ENCODE peak calls at places on chromosomes 12 and 14, in ten cellular contexts. One of them, this sample, is unnamed. For H3K4me1, the result is how much of the 10 kb centered on the place peaks cover.

GRCh38 chr14:96275182-96276112 is 19.4 kb downstream of the BDKRB1 start:
- DNase-seq in CD8-positive, alpha-beta T cell: peak
- DNase-seq in heart left ventricle: peak
- DNase-seq in lower lobe of right lung: peak
- DNase-seq in left ventricle myocardium inferior: peak
- DNase-seq in mammary epithelial cell: peak
- DNase-seq in stomach: peak
- DNase-seq in tibial artery: peak
- DNase-seq in neural progenitor cell: peak
- DNase-seq in right lobe of liver: peak
- DNase-seq in this sample: peak

GRCh38 chr12:84919271-84919670 is 6.7 kb upstream of the SLC6A15 start:
- DNase-seq in CD8-positive, alpha-beta T cell: no peak
- DNase-seq in heart left ventricle: no peak
- DNase-seq in lower lobe of right lung: no peak
- DNase-seq in left ventricle myocardium inferior: no peak
- DNase-seq in mammary epithelial cell: peak
- DNase-seq in stomach: no peak
- DNase-seq in tibial artery: no peak
- DNase-seq in neural progenitor cell: no peak
- DNase-seq in right lobe of liver: no peak
- DNase-seq in this sample: no peak

GRCh38 chr12:75862692-75863471 is 168.7 kb downstream of the PHLDA1 start:
- DNase-seq in CD8-positive, alpha-beta T cell: no peak
- DNase-seq in heart left ventricle: no peak
- DNase-seq in lower lobe of right lung: no peak
- DNase-seq in left ventricle myocardium inferior: no peak
- DNase-seq in mammary epithelial cell: peak
- DNase-seq in stomach: no peak
- DNase-seq in tibial artery: no peak
- DNase-seq in neural progenitor cell: no peak
- DNase-seq in right lobe of liver: no peak
- DNase-seq in this sample: no peak

GRCh38 chr12:89889051-89889450 is 180.4 kb upstream of the ATP2B1 start:
- DNase-seq in CD8-positive, alpha-beta T cell: no peak
- DNase-seq in heart left ventricle: no peak
- DNase-seq in lower lobe of right lung: no peak
- DNase-seq in left ventricle myocardium inferior: no peak
- DNase-seq in mammary epithelial cell: peak
- DNase-seq in stomach: no peak
- DNase-seq in tibial artery: no peak
- DNase-seq in neural progenitor cell: no peak
- DNase-seq in right lobe of liver: no peak
- DNase-seq in this sample: no peak

GRCh38 chr12:27627123-27627835 is 69.0 kb upstream of the REP15 start:
- DNase-seq in CD8-positive, alpha-beta T cell: no peak
- DNase-seq in heart left ventricle: no peak
- DNase-seq in lower lobe of right lung: no peak
- DNase-seq in left ventricle myocardium inferior: no peak
- DNase-seq in mammary epithelial cell: peak
- DNase-seq in stomach: no peak
- DNase-seq in tibial artery: peak
- DNase-seq in neural progenitor cell: no peak
- DNase-seq in right lobe of liver: no peak
- DNase-seq in this sample: no peak

GRCh38 chr12:131379758-131380157 is 331.1 kb upstream of the SFSWAP start:
- DNase-seq in CD8-positive, alpha-beta T cell: no peak
- DNase-seq in heart left ventricle: no peak
- DNase-seq in lower lobe of right lung: no peak
- DNase-seq in left ventricle myocardium inferior: no peak
- DNase-seq in mammary epithelial cell: no peak
- DNase-seq in stomach: no peak
- DNase-seq in tibial artery: no peak
- DNase-seq in neural progenitor cell: peak
- DNase-seq in right lobe of liver: no peak
- DNase-seq in this sample: no peak

GRCh38 chr12:5456906-5457305 is 25.0 kb downstream of the NTF3 start:
- DNase-seq in CD8-positive, alpha-beta T cell: no peak
- DNase-seq in heart left ventricle: no peak
- DNase-seq in lower lobe of right lung: no peak
- DNase-seq in left ventricle myocardium inferior: no peak
- DNase-seq in mammary epithelial cell: no peak
- DNase-seq in stomach: no peak
- DNase-seq in tibial artery: peak
- DNase-seq in neural progenitor cell: no peak
- DNase-seq in right lobe of liver: no peak
- DNase-seq in this sample: no peak

GRCh38 chr14:99938376-99938775 is 126.8 kb upstream of the EVL start:
- DNase-seq in CD8-positive, alpha-beta T cell: no peak
- DNase-seq in heart left ventricle: no peak
- DNase-seq in lower lobe of right lung: no peak
- DNase-seq in left ventricle myocardium inferior: no peak
- DNase-seq in mammary epithelial cell: no peak
- DNase-seq in stomach: no peak
- DNase-seq in tibial artery: no peak
- DNase-seq in neural progenitor cell: no peak
- DNase-seq in right lobe of liver: peak
- DNase-seq in this sample: no peak

GRCh38 chr14:79279645-79280399 is 931.5 kb downstream of the DIO2 start:
- DNase-seq in CD8-positive, alpha-beta T cell: no peak
- DNase-seq in heart left ventricle: no peak
- DNase-seq in lower lobe of right lung: peak
- DNase-seq in left ventricle myocardium inferior: no peak
- DNase-seq in mammary epithelial cell: peak
- DNase-seq in stomach: peak
- DNase-seq in tibial artery: no peak
- DNase-seq in neural progenitor cell: peak
- DNase-seq in right lobe of liver: no peak
- DNase-seq in this sample: no peak

GRCh38 chr12:88578821-88579518 is 1.3 kb downstream of the KITLG start:
- DNase-seq in CD8-positive, alpha-beta T cell: no peak
- DNase-seq in heart left ventricle: no peak
- DNase-seq in lower lobe of right lung: no peak
- DNase-seq in left ventricle myocardium inferior: no peak
- DNase-seq in mammary epithelial cell: peak
- DNase-seq in stomach: no peak
- DNase-seq in tibial artery: no peak
- DNase-seq in neural progenitor cell: peak
- DNase-seq in right lobe of liver: no peak
- DNase-seq in this sample: no peak

GRCh38 chr12:43107401-43107800 is 444.6 kb downstream of the ADAMTS20 start:
- DNase-seq in CD8-positive, alpha-beta T cell: no peak
- DNase-seq in heart left ventricle: no peak
- DNase-seq in lower lobe of right lung: no peak
- DNase-seq in left ventricle myocardium inferior: no peak
- DNase-seq in mammary epithelial cell: no peak
- DNase-seq in stomach: no peak
- DNase-seq in tibial artery: no peak
- DNase-seq in neural progenitor cell: no peak
- DNase-seq in right lobe of liver: no peak
- DNase-seq in this sample: no peak

GRCh38 chr12:5524116-5524768 is 92.3 kb downstream of the NTF3 start:
- DNase-seq in CD8-positive, alpha-beta T cell: no peak
- DNase-seq in heart left ventricle: no peak
- DNase-seq in lower lobe of right lung: no peak
- DNase-seq in left ventricle myocardium inferior: no peak
- DNase-seq in mammary epithelial cell: no peak
- DNase-seq in stomach: no peak
- DNase-seq in tibial artery: no peak
- DNase-seq in neural progenitor cell: no peak
- DNase-seq in right lobe of liver: no peak
- DNase-seq in this sample: no peak

GRCh38 chr12:103495783-103496456 is at the start of gene C12orf42:
- DNase-seq in CD8-positive, alpha-beta T cell: peak
- DNase-seq in heart left ventricle: no peak
- DNase-seq in lower lobe of right lung: peak
- DNase-seq in left ventricle myocardium inferior: no peak
- DNase-seq in mammary epithelial cell: peak
- DNase-seq in stomach: no peak
- DNase-seq in tibial artery: no peak
- DNase-seq in neural progenitor cell: peak
- DNase-seq in right lobe of liver: no peak
- DNase-seq in this sample: peak

GRCh38 chr14:100731846-100732765 is 5.4 kb downstream of the DLK1 start:
- DNase-seq in CD8-positive, alpha-beta T cell: no peak
- DNase-seq in heart left ventricle: peak
- DNase-seq in lower lobe of right lung: no peak
- DNase-seq in left ventricle myocardium inferior: no peak
- DNase-seq in mammary epithelial cell: no peak
- DNase-seq in stomach: no peak
- DNase-seq in tibial artery: no peak
- DNase-seq in neural progenitor cell: no peak
- DNase-seq in right lobe of liver: peak
- DNase-seq in this sample: no peak

GRCh38 chr12:27549801-27550652 is 26.0 kb downstream of the PPFIBP1 start:
- DNase-seq in CD8-positive, alpha-beta T cell: no peak
- DNase-seq in heart left ventricle: peak
- DNase-seq in lower lobe of right lung: peak
- DNase-seq in left ventricle myocardium inferior: peak
- DNase-seq in mammary epithelial cell: peak
- DNase-seq in stomach: peak
- DNase-seq in tibial artery: peak
- DNase-seq in neural progenitor cell: no peak
- DNase-seq in right lobe of liver: peak
- DNase-seq in this sample: peak

GRCh38 chr14:103030741-103031565 is 26.4 kb downstream of the CDC42BPB start:
- DNase-seq in CD8-positive, alpha-beta T cell: no peak
- DNase-seq in heart left ventricle: no peak
- DNase-seq in lower lobe of right lung: no peak
- DNase-seq in left ventricle myocardium inferior: no peak
- DNase-seq in mammary epithelial cell: no peak
- DNase-seq in stomach: no peak
- DNase-seq in tibial artery: no peak
- DNase-seq in neural progenitor cell: no peak
- DNase-seq in right lobe of liver: no peak
- DNase-seq in this sample: no peak
- H3K4me3 ChIP-seq in CD8-positive, alpha-beta T cell: no peak
- H3K4me3 ChIP-seq in heart left ventricle: no peak
- H3K4me3 ChIP-seq in lower lobe of right lung: no peak
- H3K4me3 ChIP-seq in left ventricle myocardium inferior: no peak
- H3K4me3 ChIP-seq in mammary epithelial cell: no peak
- H3K4me3 ChIP-seq in stomach: no peak
- H3K4me3 ChIP-seq in tibial artery: no peak
- H3K4me3 ChIP-seq in neural progenitor cell: no peak
- H3K4me3 ChIP-seq in right lobe of liver: no peak
- H3K4me3 ChIP-seq in this sample: no peak

DNA sequence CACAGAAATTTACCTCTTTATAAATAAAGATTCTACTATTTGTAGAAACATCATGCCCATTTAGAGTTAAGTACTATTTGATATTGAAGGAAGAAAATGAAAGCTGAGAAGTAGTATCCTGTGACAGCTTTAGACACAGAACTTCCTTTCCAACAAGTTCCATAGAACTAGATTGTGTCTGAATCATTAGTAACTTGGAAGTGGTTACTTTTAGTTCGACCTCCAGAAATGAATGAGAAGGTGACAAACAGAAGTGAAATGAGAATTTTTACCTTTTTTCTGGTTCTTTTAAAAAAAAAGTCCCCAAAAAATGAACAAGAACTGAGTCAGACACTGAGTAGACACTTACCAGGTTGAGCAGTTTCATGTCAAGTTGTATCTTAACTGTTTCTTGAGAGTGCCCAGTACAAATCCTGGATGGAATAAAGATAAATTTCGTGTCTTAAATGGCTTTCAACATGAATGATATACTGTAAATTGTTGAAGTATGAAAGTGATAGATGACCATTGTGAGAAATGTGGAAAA is 3.1 kb downstream of the ATP6V0A2 start:
- DNase-seq in CD8-positive, alpha-beta T cell: no peak
- DNase-seq in heart left ventricle: no peak
- DNase-seq in lower lobe of right lung: no peak
- DNase-seq in left ventricle myocardium inferior: no peak
- DNase-seq in mammary epithelial cell: no peak
- DNase-seq in stomach: no peak
- DNase-seq in tibial artery: no peak
- DNase-seq in neural progenitor cell: no peak
- DNase-seq in right lobe of liver: no peak
- DNase-seq in this sample: no peak
- H3K4me1 ChIP-seq in CD8-positive, alpha-beta T cell: under half
- H3K4me1 ChIP-seq in heart left ventricle: under half
- H3K4me1 ChIP-seq in lower lobe of right lung: under half
- H3K4me1 ChIP-seq in left ventricle myocardium inferior: half or more
- H3K4me1 ChIP-seq in mammary epithelial cell: under half
- H3K4me1 ChIP-seq in stomach: under half
- H3K4me1 ChIP-seq in tibial artery: under half
- H3K4me1 ChIP-seq in neural progenitor cell: under half
- H3K4me1 ChIP-seq in right lobe of liver: under half
- H3K4me1 ChIP-seq in this sample: under half

DNA sequence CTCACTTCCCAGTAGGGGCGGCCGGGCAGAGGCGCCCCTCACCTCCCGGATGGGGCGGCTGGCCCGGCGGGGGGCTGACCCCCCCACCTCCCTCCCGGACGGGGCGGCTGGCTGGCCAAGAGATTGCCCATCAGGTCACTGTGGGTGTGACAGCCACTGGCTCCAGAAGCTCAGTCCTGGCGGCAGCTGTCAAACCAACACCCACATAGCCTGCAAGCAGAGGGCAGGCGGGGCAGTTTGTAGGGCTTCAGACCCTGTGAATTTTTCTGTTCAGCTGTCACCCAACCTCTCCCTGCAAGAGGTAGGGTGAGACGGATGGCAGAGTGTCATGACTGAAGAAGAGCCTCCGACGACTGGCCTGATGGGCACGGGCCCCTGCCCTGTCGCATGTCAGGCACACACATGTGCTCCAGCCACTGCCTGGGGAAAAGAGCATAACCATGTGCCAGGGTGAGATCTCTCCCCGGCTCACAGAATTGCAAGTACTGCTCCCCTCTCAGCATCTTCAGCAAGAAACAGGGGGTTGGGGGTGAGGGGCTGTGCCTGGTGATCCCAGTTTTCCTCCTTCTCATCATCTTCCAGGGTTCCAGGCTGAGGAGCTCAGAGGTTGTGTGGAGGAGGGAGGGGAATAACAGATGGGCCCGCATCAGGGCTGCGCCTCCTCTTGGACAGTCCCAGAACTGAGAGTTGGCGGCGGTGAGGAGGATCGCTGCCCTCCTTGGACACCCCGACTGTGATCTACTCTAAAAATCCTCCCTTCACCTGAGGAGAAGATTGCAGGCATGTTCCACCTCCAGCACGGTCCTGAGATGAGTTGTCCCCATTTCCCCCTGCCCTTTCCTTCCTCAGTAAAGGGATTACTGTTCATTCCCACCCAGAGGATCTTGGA is 11.2 kb upstream of the PRPH start:
- DNase-seq in CD8-positive, alpha-beta T cell: no peak
- DNase-seq in heart left ventricle: no peak
- DNase-seq in lower lobe of right lung: no peak
- DNase-seq in left ventricle myocardium inferior: no peak
- DNase-seq in mammary epithelial cell: no peak
- DNase-seq in stomach: no peak
- DNase-seq in tibial artery: peak
- DNase-seq in neural progenitor cell: no peak
- DNase-seq in right lobe of liver: no peak
- DNase-seq in this sample: peak
- TF ChIP-seq CTCF in CD8-positive, alpha-beta T cell: no peak
- TF ChIP-seq CTCF in heart left ventricle: no peak
- TF ChIP-seq CTCF in lower lobe of right lung: no peak
- TF ChIP-seq CTCF in left ventricle myocardium inferior: no peak
- TF ChIP-seq CTCF in mammary epithelial cell: no peak
- TF ChIP-seq CTCF in stomach: no peak
- TF ChIP-seq CTCF in tibial artery: no peak
- TF ChIP-seq CTCF in neural progenitor cell: peak
- TF ChIP-seq CTCF in right lobe of liver: no peak
- TF ChIP-seq CTCF in this sample: peak

GRCh38 chr14:35986219-35986573 is 160.1 kb downstream of the BRMS1L start:
- DNase-seq in CD8-positive, alpha-beta T cell: no peak
- DNase-seq in heart left ventricle: no peak
- DNase-seq in lower lobe of right lung: no peak
- DNase-seq in left ventricle myocardium inferior: no peak
- DNase-seq in mammary epithelial cell: no peak
- DNase-seq in stomach: no peak
- DNase-seq in tibial artery: no peak
- DNase-seq in neural progenitor cell: no peak
- DNase-seq in right lobe of liver: no peak
- DNase-seq in this sample: no peak
- H3K4me3 ChIP-seq in CD8-positive, alpha-beta T cell: no peak
- H3K4me3 ChIP-seq in heart left ventricle: no peak
- H3K4me3 ChIP-seq in lower lobe of right lung: no peak
- H3K4me3 ChIP-seq in left ventricle myocardium inferior: no peak
- H3K4me3 ChIP-seq in mammary epithelial cell: no peak
- H3K4me3 ChIP-seq in stomach: no peak
- H3K4me3 ChIP-seq in tibial artery: no peak
- H3K4me3 ChIP-seq in neural progenitor cell: no peak
- H3K4me3 ChIP-seq in right lobe of liver: no peak
- H3K4me3 ChIP-seq in this sample: no peak

This sample was measured in BE2C.